ENCODE peak calls at places on chromosomes 12 and 14, in four cellular contexts. M is coronary artery; J is GM13976; D is activated CD8-positive, alpha-beta T cell treated with anti-CD3 and anti-CD28 coated beads for 36 hours. L is an unnamed sample.

GRCh38 chr14:85634205-85634604 is 104.3 kb downstream of the FLRT2 start:
- DNase-seq in D (no peak), J (no peak), M (no peak), L (no peak)

GRCh38 chr14:53613404-53614253 is 343.0 kb downstream of the BMP4 start:
- DNase-seq in M (no peak), D (peak), J (peak), L (no peak)

GRCh38 chr12:43676183-43676813 is 82.3 kb downstream of the PUS7L start:
- DNase-seq in M (no peak), D (peak), J (peak), L (peak)

GRCh38 chr12:120356567-120357030 is 12.4 kb downstream of the MSI1 start:
- DNase-seq in J (peak), M (peak), D (peak), L (peak)

GRCh38 chr14:22549981-22550670 is 38.9 kb downstream of the DAD1 start:
- DNase-seq in J (peak), D (peak), M (no peak), L (no peak)

GRCh38 chr12:51330186-51330585 is 6.2 kb upstream of the BIN2 start:
- DNase-seq in J (no peak), D (no peak), M (no peak), L (no peak)

GRCh38 chr14:63192085-63192484 is 12.2 kb upstream of the RHOJ start:
- DNase-seq in M (no peak), J (no peak), D (no peak), L (no peak)

GRCh38 chr12:105874121-105874520 is 264.6 kb downstream of the NUAK1 start:
- DNase-seq in J (no peak), D (no peak), M (no peak), L (no peak)

GRCh38 chr14:96040836-96041371 is 1.7 kb downstream of the C14orf132 start:
- DNase-seq in M (no peak), D (no peak), J (no peak), L (no peak)

GRCh38 chr12:10368206-10369171 is 21.4 kb downstream of the KLRK1 start:
- DNase-seq in J (no peak), D (no peak), M (no peak), L (no peak)

GRCh38 chr14:97180304-97181200 is 383.4 kb downstream of the VRK1 start:
- DNase-seq in D (peak), M (no peak), J (no peak), L (no peak)
- TF ChIP-seq CTCF in D (peak), M (no peak), J (no peak), L (no peak)

GRCh38 chr12:52884526-52885293 is 20.2 kb downstream of the KRT8 start:
- DNase-seq in M (no peak), J (peak), D (peak), L (peak)
- TF ChIP-seq CTCF in M (peak), J (peak), D (peak), L (peak)

GRCh38 chr12:98939350-98939749 is 294.3 kb downstream of the APAF1 start:
- DNase-seq in M (no peak), D (peak), J (no peak), L (peak)
- TF ChIP-seq CTCF in M (no peak), D (no peak), J (no peak), L (peak)

GRCh38 chr12:66552753-66553152 is 126.1 kb downstream of the GRIP1 start:
- DNase-seq in M (no peak), D (no peak), J (no peak), L (no peak)

GRCh38 chr12:66550626-66551025 is 128.2 kb downstream of the GRIP1 start:
- DNase-seq in J (no peak), D (no peak), M (no peak), L (no peak)

GRCh38 chr12:66555113-66555512 is 123.8 kb downstream of the GRIP1 start:
- DNase-seq in J (no peak), M (no peak), D (no peak), L (no peak)
- TF ChIP-seq CTCF in J (no peak), M (no peak), D (no peak), L (no peak)

GRCh38 chr14:106556665-106557289 is 1030.4 kb downstream of the TMEM121 start:
- DNase-seq in J (peak), D (peak), M (no peak), L (no peak)
- TF ChIP-seq CTCF in J (peak), D (peak), M (no peak), L (no peak)

DNA sequence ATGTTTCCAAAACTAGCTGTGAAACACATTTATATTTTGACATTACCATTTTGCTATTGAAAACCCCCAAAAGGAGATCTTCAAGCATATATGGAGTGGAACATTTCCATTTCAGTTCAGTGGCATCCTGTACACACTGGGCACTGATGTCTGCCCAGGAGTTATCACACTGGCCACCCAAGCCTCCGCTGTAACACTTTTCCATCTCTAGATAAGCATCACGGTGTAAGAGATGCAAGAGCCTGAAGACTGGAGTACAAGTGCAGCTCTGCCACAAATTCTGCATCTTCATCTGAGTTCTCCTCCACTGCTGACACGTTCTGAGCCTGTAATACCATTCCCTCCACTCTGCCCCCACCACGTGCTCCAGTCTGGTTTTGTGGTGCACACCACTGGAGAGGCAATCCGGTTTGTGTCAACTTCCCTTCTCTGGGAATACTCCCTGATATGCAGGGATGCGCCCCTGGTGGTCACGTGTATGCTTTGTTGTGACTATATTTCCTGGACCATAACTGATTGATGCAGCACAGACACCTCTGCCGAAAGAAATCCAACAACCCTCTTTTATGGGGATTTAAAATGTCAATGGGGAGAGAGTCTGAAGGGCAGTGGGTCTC is 12.7 kb downstream of the SPTLC2 start:
- DNase-seq in J (no peak), D (no peak), M (no peak), L (no peak)
- TF ChIP-seq CTCF in J (no peak), D (peak), M (no peak), L (no peak)

GRCh38 chr12:66549050-66549389 is 129.9 kb downstream of the GRIP1 start:
- DNase-seq in J (no peak), D (no peak), M (no peak), L (no peak)

DNA sequence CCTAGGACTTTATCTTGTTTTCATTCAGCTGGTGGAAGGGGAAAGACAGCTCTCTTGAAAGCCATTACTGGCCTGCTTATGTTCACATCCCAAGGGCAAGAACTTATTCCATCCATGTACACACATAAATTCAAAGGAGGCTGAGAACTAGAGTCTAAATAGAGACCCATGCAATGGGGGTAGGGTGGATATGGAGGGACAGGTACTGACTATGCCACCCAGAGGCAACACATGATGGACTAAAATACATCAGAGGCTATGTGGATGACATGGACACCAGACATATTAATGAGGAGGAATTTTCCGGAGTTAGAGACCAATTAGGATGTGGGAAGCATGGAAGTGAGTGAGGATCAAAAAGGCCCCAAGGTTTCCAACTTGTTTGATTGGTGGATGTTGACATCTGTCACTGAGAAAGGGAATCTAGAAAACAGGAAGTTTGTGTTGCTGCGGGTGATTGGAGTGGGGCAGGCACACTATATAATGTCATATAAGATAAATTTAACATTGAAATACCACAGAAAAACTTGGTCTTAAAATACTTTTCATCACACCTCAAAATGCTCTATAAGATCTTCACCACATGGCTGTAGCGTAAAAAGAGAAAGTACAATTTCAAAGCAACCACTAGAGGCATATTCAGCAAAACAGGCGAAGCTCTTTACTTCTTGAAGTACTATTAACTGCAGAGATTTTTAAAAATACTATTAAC is 130.4 kb downstream of the GRIP1 start:
- DNase-seq in M (no peak), J (no peak), D (no peak), L (no peak)
- TF ChIP-seq CTCF in M (no peak), J (no peak), D (no peak), L (peak)

GRCh38 chr12:12033589-12034223 is 37.0 kb upstream of the BCL2L14 start:
- DNase-seq in J (no peak), M (no peak), D (no peak), L (no peak)
- TF ChIP-seq CTCF in J (no peak), M (no peak), D (no peak), L (no peak)